ENCODE peak calls at places on chromosomes 12 and 14, in six cellular contexts. Y is non-pigmented ciliary epithelial cell; Z is HAP-1; F is effector CD4-positive, alpha-beta T cell; H is COR-L47; V is PC-9. L is an unnamed sample.

GRCh38 chr12:50985322-50985721 is 33.0 kb downstream of the HIGD1C start:
- DNase-seq in Y (peak; percentile 52), Z (no peak), F (no peak), H (no peak), V (no peak), L (no peak)

GRCh38 chr12:113961921-113962710 is 4.0 kb downstream of the RBM19 start:
- DNase-seq in Y (peak; percentile 34), Z (no peak), F (no peak), H (no peak), V (no peak), L (no peak)

GRCh38 chr12:59940676-59941342 is 345.0 kb downstream of the SLC16A7 start:
- DNase-seq in Y (no peak), Z (no peak), F (no peak), H (no peak), V (no peak), L (no peak)

GRCh38 chr14:56423591-56423991 is 156.0 kb upstream of the TMEM260 start:
- DNase-seq in Y (peak; percentile 18), Z (no peak), F (no peak), H (no peak), V (no peak), L (no peak)

GRCh38 chr12:43912851-43913250 is 77.0 kb downstream of the TMEM117 start:
- DNase-seq in Y (no peak), Z (no peak), F (no peak), H (no peak), V (no peak), L (no peak)

GRCh38 chr14:29584992-29585391 is 342.7 kb downstream of the PRKD1 start:
- DNase-seq in Y (peak; percentile 70), Z (no peak), F (no peak), H (peak; percentile 57), V (peak; percentile 1), L (no peak)

GRCh38 chr12:130557201-130557600 is 158.9 kb downstream of the RIMBP2 start:
- DNase-seq in Y (no peak), Z (no peak), F (no peak), H (no peak), V (no peak), L (no peak)

GRCh38 chr12:56996793-56997545 is 9.4 kb downstream of the ZBTB39 start:
- DNase-seq in Y (no peak), Z (no peak), F (no peak), H (no peak), V (no peak), L (no peak)

GRCh38 chr14:30572771-30573170 is 13.8 kb downstream of the G2E3 start:
- DNase-seq in Y (no peak), Z (no peak), F (no peak), H (no peak), V (no peak), L (no peak)